ENCODE peak calls at places on chromosomes 4 and X, in four cellular contexts. One of them, this sample, is unnamed.

GRCh38 chr4:10003666-10004065 is 17.6 kb downstream of the SLC2A9 start:
- DNase-seq in hepatocyte: no peak
- DNase-seq in heart right ventricle: no peak
- DNase-seq in K562: no peak
- DNase-seq in this sample: no peak

GRCh38 chrX:110755611-110756010 is 40.0 kb downstream of the CHRDL1 start:
- DNase-seq in heart right ventricle: no peak
- DNase-seq in hepatocyte: no peak
- DNase-seq in K562: no peak
- DNase-seq in this sample: no peak

GRCh38 chr4:86963697-86964096 is 28.9 kb downstream of the AFF1 start:
- DNase-seq in K562: no peak
- DNase-seq in heart right ventricle: no peak
- DNase-seq in hepatocyte: no peak
- DNase-seq in this sample: no peak

GRCh38 chrX:130696542-130696941 is 206.5 kb downstream of the ENOX2 start:
- DNase-seq in K562: no peak
- DNase-seq in hepatocyte: no peak
- DNase-seq in heart right ventricle: no peak
- DNase-seq in this sample: no peak

GRCh38 chr4:14345356-14345775 is 656.9 kb upstream of the CPEB2 start:
- DNase-seq in hepatocyte: no peak
- DNase-seq in K562: no peak
- DNase-seq in heart right ventricle: no peak
- DNase-seq in this sample: no peak

GRCh38 chrX:138849521-138849920 is 138.0 kb upstream of the FGF13 start:
- DNase-seq in hepatocyte: no peak
- DNase-seq in K562: no peak
- DNase-seq in heart right ventricle: no peak
- DNase-seq in this sample: no peak

GRCh38 chr4:150938873-150939499 is 76.1 kb downstream of the LRBA start:
- DNase-seq in hepatocyte: no peak
- DNase-seq in K562: no peak
- DNase-seq in heart right ventricle: no peak
- DNase-seq in this sample: no peak

GRCh38 chrX:103756736-103757135 is 19.9 kb upstream of the PLP1 start:
- DNase-seq in heart right ventricle: no peak
- DNase-seq in K562: no peak
- DNase-seq in hepatocyte: no peak
- DNase-seq in this sample: no peak

GRCh38 chr4:120850048-120850599 is 72.4 kb downstream of the PRDM5 start:
- DNase-seq in heart right ventricle: no peak
- DNase-seq in hepatocyte: no peak
- DNase-seq in K562: no peak
- DNase-seq in this sample: no peak

GRCh38 chr4:3871881-3872833 is 106.0 kb downstream of the ADRA2C start:
- DNase-seq in hepatocyte: no peak
- DNase-seq in K562: no peak
- DNase-seq in heart right ventricle: no peak
- DNase-seq in this sample: no peak

GRCh38 chrX:110671068-110671803 is 124.4 kb downstream of the CHRDL1 start:
- DNase-seq in K562: no peak
- DNase-seq in heart right ventricle: no peak
- DNase-seq in hepatocyte: no peak
- DNase-seq in this sample: no peak

GRCh38 chr4:9987749-9988346 is 33.4 kb downstream of the SLC2A9 start:
- DNase-seq in hepatocyte: no peak
- DNase-seq in K562: no peak
- DNase-seq in heart right ventricle: no peak
- DNase-seq in this sample: no peak

GRCh38 chr4:73902038-73902637 is 32.9 kb downstream of the CXCL1 start:
- DNase-seq in K562: no peak
- DNase-seq in hepatocyte: no peak
- DNase-seq in heart right ventricle: no peak
- DNase-seq in this sample: no peak

GRCh38 chr4:188127157-188127874 is 11.9 kb upstream of the TRIML1 start:
- DNase-seq in heart right ventricle: no peak
- DNase-seq in K562: no peak
- DNase-seq in hepatocyte: peak
- DNase-seq in this sample: no peak

DNA sequence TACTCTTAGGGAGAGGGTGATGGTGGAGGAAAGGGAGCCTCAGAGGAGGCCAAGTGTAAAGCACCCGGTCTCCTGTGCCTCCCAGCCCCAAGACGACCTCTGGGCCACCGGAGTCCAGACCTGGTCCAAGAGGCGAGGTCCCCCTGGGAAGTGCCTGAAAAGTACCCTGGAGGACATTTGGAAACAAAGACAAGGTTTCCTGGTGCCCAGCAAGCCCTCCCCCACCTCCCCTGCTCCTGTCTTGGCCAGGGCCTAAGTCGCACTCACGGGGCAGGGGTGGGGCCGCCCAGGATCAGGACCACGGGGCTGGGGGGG is 532 bp upstream of the SH3BP2 start:
- DNase-seq in K562: no peak
- DNase-seq in hepatocyte: peak
- DNase-seq in heart right ventricle: no peak
- DNase-seq in this sample: no peak
- H3K4me3 ChIP-seq in K562: no peak
- H3K4me3 ChIP-seq in hepatocyte: no peak
- H3K4me3 ChIP-seq in heart right ventricle: no peak
- H3K4me3 ChIP-seq in this sample: no peak

GRCh38 chrX:12979630-12980015 is 4.7 kb downstream of the TMSB4X start:
- DNase-seq in K562: no peak
- DNase-seq in heart right ventricle: no peak
- DNase-seq in hepatocyte: no peak
- DNase-seq in this sample: no peak
- H3K4me3 ChIP-seq in K562: no peak
- H3K4me3 ChIP-seq in heart right ventricle: no peak
- H3K4me3 ChIP-seq in hepatocyte: no peak
- H3K4me3 ChIP-seq in this sample: no peak

DNA sequence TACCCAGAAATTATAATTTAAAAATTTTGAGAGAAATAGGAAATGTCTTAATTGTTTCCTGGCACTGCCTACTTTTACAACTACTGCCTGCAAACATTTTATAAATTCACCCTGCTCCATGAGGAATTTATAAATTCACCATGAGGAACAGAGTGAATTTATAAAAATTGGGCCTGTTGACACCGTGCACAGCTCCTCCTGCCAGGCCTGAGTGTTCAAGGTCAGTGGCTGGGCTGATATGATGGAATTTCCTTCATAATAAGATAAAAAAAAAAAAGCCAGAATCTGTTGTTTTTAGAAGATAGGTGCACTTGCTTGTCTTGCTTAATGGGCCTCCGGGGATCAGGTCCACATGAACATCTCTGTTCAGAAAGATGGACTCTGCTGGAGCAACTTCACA is 151.7 kb upstream of the RASGEF1B start:
- DNase-seq in hepatocyte: no peak
- DNase-seq in heart right ventricle: no peak
- DNase-seq in K562: no peak
- DNase-seq in this sample: no peak
- H3K4me3 ChIP-seq in hepatocyte: no peak
- H3K4me3 ChIP-seq in heart right ventricle: no peak
- H3K4me3 ChIP-seq in K562: no peak
- H3K4me3 ChIP-seq in this sample: no peak

GRCh38 chrX:10679387-10679786 is 59.0 kb upstream of the MID1 start:
- DNase-seq in K562: no peak
- DNase-seq in hepatocyte: no peak
- DNase-seq in heart right ventricle: no peak
- DNase-seq in this sample: no peak

GRCh38 chrX:10676239-10676971 is 56.0 kb upstream of the MID1 start:
- DNase-seq in heart right ventricle: no peak
- DNase-seq in K562: no peak
- DNase-seq in hepatocyte: no peak
- DNase-seq in this sample: no peak

GRCh38 chrX:10677490-10677889 is 57.1 kb upstream of the MID1 start:
- DNase-seq in K562: no peak
- DNase-seq in heart right ventricle: no peak
- DNase-seq in hepatocyte: no peak
- DNase-seq in this sample: peak

GRCh38 chrX:10685923-10686595 is 65.7 kb upstream of the MID1 start:
- DNase-seq in hepatocyte: no peak
- DNase-seq in heart right ventricle: no peak
- DNase-seq in K562: no peak
- DNase-seq in this sample: no peak

GRCh38 chrX:10681167-10681566 is 60.8 kb upstream of the MID1 start:
- DNase-seq in hepatocyte: no peak
- DNase-seq in heart right ventricle: no peak
- DNase-seq in K562: no peak
- DNase-seq in this sample: no peak
- H3K4me3 ChIP-seq in hepatocyte: no peak
- H3K4me3 ChIP-seq in heart right ventricle: no peak
- H3K4me3 ChIP-seq in K562: no peak
- H3K4me3 ChIP-seq in this sample: no peak

GRCh38 chr4:38230121-38230728 is 270.0 kb downstream of the PTTG2 start:
- DNase-seq in hepatocyte: peak
- DNase-seq in heart right ventricle: no peak
- DNase-seq in K562: peak
- DNase-seq in this sample: no peak
- H3K4me3 ChIP-seq in hepatocyte: no peak
- H3K4me3 ChIP-seq in heart right ventricle: no peak
- H3K4me3 ChIP-seq in K562: no peak
- H3K4me3 ChIP-seq in this sample: no peak

DNA sequence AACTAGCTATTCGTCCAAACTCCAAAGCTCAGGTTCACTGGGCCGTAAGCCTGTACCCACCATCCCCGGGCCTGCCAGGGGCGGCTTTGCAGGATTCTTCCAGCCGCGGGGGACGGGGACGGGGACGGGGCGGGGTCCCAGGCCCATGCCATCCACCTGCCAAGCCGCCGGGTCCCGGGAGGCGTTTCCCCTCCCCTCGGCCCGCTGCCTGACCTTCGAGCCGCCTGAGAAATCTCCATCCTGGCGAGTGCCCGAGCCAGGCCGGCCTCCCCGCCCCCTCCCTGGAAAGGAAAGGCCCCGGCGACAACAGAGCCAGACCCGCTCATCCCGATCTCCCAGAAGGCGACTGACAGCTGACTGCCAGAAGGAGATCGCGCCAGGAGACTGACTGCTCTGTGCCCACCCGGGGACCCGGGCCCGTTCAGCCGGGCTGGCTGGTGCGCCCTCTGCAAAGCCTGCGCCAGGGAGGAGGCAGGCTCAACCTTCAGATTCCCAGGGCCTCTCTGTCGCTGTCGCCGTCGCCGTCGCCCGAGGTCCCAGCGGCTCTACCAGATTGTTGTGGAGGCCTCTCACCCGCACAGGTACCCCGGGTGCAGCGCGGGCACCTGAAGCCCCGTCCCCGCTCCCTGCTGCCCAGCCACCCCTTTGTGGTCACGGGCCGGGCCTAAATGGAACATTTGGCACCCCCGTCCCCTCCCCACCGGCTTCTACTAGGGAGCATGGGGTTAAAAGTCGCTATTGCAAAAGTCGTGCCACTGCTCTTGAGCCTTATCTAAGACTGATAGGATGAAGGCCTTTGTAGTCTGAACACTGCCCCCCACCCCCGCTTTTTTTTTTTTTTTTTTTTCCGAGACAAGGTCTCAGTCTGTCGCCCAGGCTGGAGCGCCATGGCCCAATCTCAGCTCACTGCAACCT is at the start of gene RGN:
- DNase-seq in heart right ventricle: no peak
- DNase-seq in hepatocyte: peak
- DNase-seq in K562: no peak
- DNase-seq in this sample: no peak
- H3K4me3 ChIP-seq in heart right ventricle: peak
- H3K4me3 ChIP-seq in hepatocyte: no peak
- H3K4me3 ChIP-seq in K562: no peak
- H3K4me3 ChIP-seq in this sample: peak

GRCh38 chr4:173538903-173539445 is 8.9 kb upstream of the HAND2 start:
- DNase-seq in hepatocyte: no peak
- DNase-seq in heart right ventricle: no peak
- DNase-seq in K562: no peak
- DNase-seq in this sample: no peak

GRCh38 chr4:173536808-173537429 is 6.9 kb upstream of the HAND2 start:
- DNase-seq in heart right ventricle: no peak
- DNase-seq in K562: no peak
- DNase-seq in hepatocyte: peak
- DNase-seq in this sample: no peak

GRCh38 chr4:173535932-173536331 is 5.9 kb upstream of the HAND2 start:
- DNase-seq in K562: no peak
- DNase-seq in heart right ventricle: no peak
- DNase-seq in hepatocyte: no peak
- DNase-seq in this sample: no peak

GRCh38 chr4:173538148-173538902 is 8.3 kb upstream of the HAND2 start:
- DNase-seq in K562: no peak
- DNase-seq in hepatocyte: no peak
- DNase-seq in heart right ventricle: peak
- DNase-seq in this sample: no peak

DNA sequence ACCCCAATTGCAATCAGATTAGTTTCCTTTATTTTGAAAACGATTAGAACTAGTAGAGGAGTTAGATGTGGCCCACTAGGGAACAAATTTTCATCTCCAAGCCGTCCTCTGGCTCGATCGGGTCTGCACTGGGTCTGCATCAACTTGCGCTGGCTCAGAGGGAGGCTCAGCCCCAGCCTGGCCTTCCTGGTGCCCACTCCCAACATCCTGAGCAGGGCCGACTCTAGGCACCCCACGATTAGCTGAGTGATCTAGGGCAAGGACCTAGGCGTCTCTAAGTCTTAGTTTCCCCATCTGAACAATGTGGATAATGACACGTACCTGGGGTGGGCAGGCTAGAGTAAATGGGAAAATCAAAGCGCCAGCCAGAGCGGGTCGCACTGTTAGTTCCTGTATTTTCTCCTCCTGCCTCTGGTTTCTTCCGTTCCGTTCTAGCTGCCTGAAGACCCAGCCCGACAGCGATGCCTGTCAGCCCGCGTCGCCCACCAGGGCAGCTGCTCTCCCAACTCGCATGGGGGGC is 7.7 kb upstream of the HAND2 start:
- DNase-seq in heart right ventricle: no peak
- DNase-seq in hepatocyte: no peak
- DNase-seq in K562: no peak
- DNase-seq in this sample: no peak
- H3K4me3 ChIP-seq in heart right ventricle: peak
- H3K4me3 ChIP-seq in hepatocyte: peak
- H3K4me3 ChIP-seq in K562: no peak
- H3K4me3 ChIP-seq in this sample: peak

GRCh38 chr4:101697266-101697665 is 93.3 kb upstream of the BANK1 start:
- DNase-seq in heart right ventricle: no peak
- DNase-seq in K562: no peak
- DNase-seq in hepatocyte: no peak
- DNase-seq in this sample: peak

GRCh38 chr4:101696276-101697010 is 94.1 kb upstream of the BANK1 start:
- DNase-seq in hepatocyte: no peak
- DNase-seq in K562: no peak
- DNase-seq in heart right ventricle: no peak
- DNase-seq in this sample: no peak

GRCh38 chr4:101695176-101695575 is 95.4 kb upstream of the BANK1 start:
- DNase-seq in K562: no peak
- DNase-seq in hepatocyte: no peak
- DNase-seq in heart right ventricle: no peak
- DNase-seq in this sample: no peak

GRCh38 chr4:101701551-101701950 is 89.0 kb upstream of the BANK1 start:
- DNase-seq in heart right ventricle: no peak
- DNase-seq in K562: no peak
- DNase-seq in hepatocyte: no peak
- DNase-seq in this sample: no peak

GRCh38 chr4:101699441-101700117 is 91.0 kb upstream of the BANK1 start:
- DNase-seq in K562: no peak
- DNase-seq in heart right ventricle: no peak
- DNase-seq in hepatocyte: no peak
- DNase-seq in this sample: no peak
- H3K4me3 ChIP-seq in K562: no peak
- H3K4me3 ChIP-seq in heart right ventricle: no peak
- H3K4me3 ChIP-seq in hepatocyte: no peak
- H3K4me3 ChIP-seq in this sample: no peak

This sample was measured in dorsolateral prefrontal cortex.